ENCODE peak calls at places on chromosome 9, in five cellular contexts. C is HFFc6, W is fibroblast of the conjunctiva, K is T-helper 2 cell, V is H54. I is an unnamed sample.

GRCh38 chr9:121380941-121381340 is 10.9 kb upstream of the STOM start:
- DNase-seq in C (no peak), W (no peak), K (no peak), V (no peak), I (no peak)

GRCh38 chr9:36725777-36726356 is 153.2 kb downstream of the MELK start:
- DNase-seq in C (no peak), W (no peak), K (no peak), V (no peak), I (no peak)

GRCh38 chr9:105385372-105385985 is 62.4 kb upstream of the FSD1L start:
- DNase-seq in C (no peak), W (no peak), K (peak), V (peak), I (no peak)

GRCh38 chr9:21591221-21592062 is 109.3 kb upstream of the IFNE start:
- DNase-seq in C (peak), W (peak), K (peak), V (no peak), I (no peak)

GRCh38 chr9:133114451-133114885 is 6.6 kb downstream of the RALGDS start:
- DNase-seq in C (peak), W (peak), K (no peak), V (no peak), I (peak)

GRCh38 chr9:16985559-16986348 is 115.3 kb upstream of the BNC2 start:
- DNase-seq in C (peak), W (peak), K (no peak), V (no peak), I (no peak)

GRCh38 chr9:68907910-68908309 is 106.0 kb downstream of the PRKACG start:
- DNase-seq in C (no peak), W (no peak), K (no peak), V (no peak), I (no peak)

GRCh38 chr9:121888438-121888775 is 204.7 kb downstream of the TTLL11 start:
- DNase-seq in C (peak), W (peak), K (no peak), V (peak), I (no peak)

GRCh38 chr9:88280816-88281382 is 107.3 kb upstream of the SPIN1 start:
- DNase-seq in C (no peak), W (no peak), K (peak), V (no peak), I (no peak)

GRCh38 chr9:134963546-134963945 is 45.8 kb upstream of the FCN1 start:
- DNase-seq in C (no peak), W (no peak), K (no peak), V (no peak), I (no peak)

GRCh38 chr9:137972988-137973470 is 95.4 kb downstream of the CACNA1B start:
- DNase-seq in C (no peak), W (no peak), K (no peak), V (no peak), I (no peak)

GRCh38 chr9:100087218-100087617 is 11.6 kb downstream of the ERP44 start:
- DNase-seq in C (no peak), W (no peak), K (peak), V (no peak), I (no peak)

GRCh38 chr9:98993570-98993945 is 49.9 kb downstream of the COL15A1 start:
- DNase-seq in C (no peak), W (no peak), K (peak), V (no peak), I (no peak)

GRCh38 chr9:134243778-134244467 is 79.6 kb upstream of the RNU6ATAC start:
- DNase-seq in C (no peak), W (no peak), K (peak), V (no peak), I (no peak)

GRCh38 chr9:72313507-72313906 is 51.5 kb downstream of the ZFAND5 start:
- DNase-seq in C (no peak), W (no peak), K (no peak), V (no peak), I (no peak)

GRCh38 chr9:114779352-114779845 is 26.4 kb downstream of the TNFSF15 start:
- DNase-seq in C (no peak), W (no peak), K (no peak), V (no peak), I (no peak)

GRCh38 chr9:126107736-126108135 is 218.9 kb upstream of the MVB12B start:
- DNase-seq in C (no peak), W (no peak), K (no peak), V (no peak), I (no peak)

GRCh38 chr9:119029876-119030275 is 339.4 kb downstream of the BRINP1 start:
- DNase-seq in C (no peak), W (no peak), K (no peak), V (no peak), I (no peak)

GRCh38 chr9:87630266-87630665 is 95.7 kb upstream of the CTSL start:
- DNase-seq in C (no peak), W (no peak), K (no peak), V (no peak), I (no peak)

GRCh38 chr9:89893886-89894285 is 289.1 kb downstream of the GADD45G start:
- DNase-seq in C (no peak), W (no peak), K (no peak), V (no peak), I (no peak)

GRCh38 chr9:113609562-113610318 is 146.2 kb downstream of the RGS3 start:
- DNase-seq in C (no peak), W (no peak), K (no peak), V (no peak), I (no peak)

GRCh38 chr9:36679710-36680109 is 107.0 kb downstream of the MELK start:
- DNase-seq in C (no peak), W (no peak), K (no peak), V (no peak), I (no peak)

GRCh38 chr9:135502168-135502872 is 1.8 kb downstream of the MRPS2 start:
- DNase-seq in C (no peak), W (no peak), K (no peak), V (no peak), I (no peak)

GRCh38 chr9:3498691-3499090 is 27.1 kb downstream of the RFX3 start:
- DNase-seq in C (peak), W (peak), K (no peak), V (no peak), I (no peak)

GRCh38 chr9:6048039-6048438 is 32.6 kb upstream of the RANBP6 start:
- DNase-seq in C (no peak), W (no peak), K (no peak), V (no peak), I (no peak)